ENCODE peak calls at places on chromosome 18, in four cellular contexts. One of them, this sample, is unnamed. For H3K4me1, the result is how much of the 10 kb centered on the place peaks cover.

GRCh38 chr18:23209796-23210195 is 74.5 kb downstream of the CABLES1 start:
- DNase-seq in mucosa of descending colon: no peak
- DNase-seq in heart left ventricle: no peak
- DNase-seq in heart right ventricle: no peak
- DNase-seq in this sample: no peak

GRCh38 chr18:39675358-39675757 is 2109.8 kb upstream of the CELF4 start:
- DNase-seq in mucosa of descending colon: no peak
- DNase-seq in heart left ventricle: no peak
- DNase-seq in heart right ventricle: no peak
- DNase-seq in this sample: no peak

GRCh38 chr18:79912409-79912991 is 39.0 kb downstream of the SLC66A2 start:
- DNase-seq in mucosa of descending colon: no peak
- DNase-seq in heart left ventricle: no peak
- DNase-seq in heart right ventricle: no peak
- DNase-seq in this sample: peak

GRCh38 chr18:46622999-46623398 is 34.0 kb downstream of the LOXHD1 start:
- DNase-seq in mucosa of descending colon: no peak
- DNase-seq in heart left ventricle: no peak
- DNase-seq in heart right ventricle: no peak
- DNase-seq in this sample: no peak

GRCh38 chr18:11163668-11164067 is 14.3 kb upstream of the PIEZO2 start:
- DNase-seq in mucosa of descending colon: peak
- DNase-seq in heart left ventricle: no peak
- DNase-seq in heart right ventricle: peak
- DNase-seq in this sample: no peak

GRCh38 chr18:44725300-44726096 is 44.8 kb downstream of the SETBP1 start:
- DNase-seq in mucosa of descending colon: peak
- DNase-seq in heart left ventricle: peak
- DNase-seq in heart right ventricle: peak
- DNase-seq in this sample: peak

GRCh38 chr18:9750606-9751304 is 42.7 kb downstream of the RAB31 start:
- DNase-seq in mucosa of descending colon: no peak
- DNase-seq in heart left ventricle: no peak
- DNase-seq in heart right ventricle: no peak
- DNase-seq in this sample: no peak

GRCh38 chr18:34649072-34649471 is 61.0 kb upstream of the DTNA start:
- DNase-seq in mucosa of descending colon: no peak
- DNase-seq in heart left ventricle: no peak
- DNase-seq in heart right ventricle: no peak
- DNase-seq in this sample: no peak

GRCh38 chr18:78621141-78621540 is 358.5 kb upstream of the SALL3 start:
- DNase-seq in mucosa of descending colon: no peak
- DNase-seq in heart left ventricle: no peak
- DNase-seq in heart right ventricle: no peak
- DNase-seq in this sample: no peak

GRCh38 chr18:57891707-57892391 is 88.7 kb upstream of the ATP8B1 start:
- DNase-seq in mucosa of descending colon: no peak
- DNase-seq in heart left ventricle: no peak
- DNase-seq in heart right ventricle: no peak
- DNase-seq in this sample: no peak

GRCh38 chr18:79470547-79470946 is 74.8 kb downstream of the NFATC1 start:
- DNase-seq in mucosa of descending colon: no peak
- DNase-seq in heart left ventricle: no peak
- DNase-seq in heart right ventricle: no peak
- DNase-seq in this sample: no peak

GRCh38 chr18:31819106-31819924 is 58.6 kb upstream of the SLC25A52 start:
- DNase-seq in mucosa of descending colon: no peak
- DNase-seq in heart left ventricle: no peak
- DNase-seq in heart right ventricle: no peak
- DNase-seq in this sample: no peak

GRCh38 chr18:77650799-77651385 is 401.2 kb downstream of the GALR1 start:
- DNase-seq in mucosa of descending colon: peak
- DNase-seq in heart left ventricle: peak
- DNase-seq in heart right ventricle: peak
- DNase-seq in this sample: peak

GRCh38 chr18:64365106-64365505 is 216.2 kb upstream of the LINC00305 start:
- DNase-seq in mucosa of descending colon: no peak
- DNase-seq in heart left ventricle: no peak
- DNase-seq in heart right ventricle: no peak
- DNase-seq in this sample: no peak

GRCh38 chr18:9348766-9349165 is 14.2 kb downstream of the TWSG1 start:
- DNase-seq in mucosa of descending colon: no peak
- DNase-seq in heart left ventricle: no peak
- DNase-seq in heart right ventricle: no peak
- DNase-seq in this sample: no peak

GRCh38 chr18:59744271-59744721 is 47.1 kb upstream of the CCBE1 start:
- DNase-seq in mucosa of descending colon: no peak
- DNase-seq in heart left ventricle: no peak
- DNase-seq in heart right ventricle: no peak
- DNase-seq in this sample: no peak

GRCh38 chr18:39463986-39464385 is 1898.4 kb upstream of the CELF4 start:
- DNase-seq in mucosa of descending colon: no peak
- DNase-seq in heart left ventricle: no peak
- DNase-seq in heart right ventricle: no peak
- DNase-seq in this sample: no peak

GRCh38 chr18:74370163-74370562 is 54.5 kb downstream of the C18orf63 start:
- DNase-seq in mucosa of descending colon: no peak
- DNase-seq in heart left ventricle: no peak
- DNase-seq in heart right ventricle: no peak
- DNase-seq in this sample: no peak

GRCh38 chr18:5197032-5197434 is at the start of gene AKAIN1:
- DNase-seq in mucosa of descending colon: peak
- DNase-seq in heart left ventricle: peak
- DNase-seq in heart right ventricle: peak
- DNase-seq in this sample: no peak

GRCh38 chr18:46754188-46754587 is 2.7 kb downstream of the ST8SIA5 start:
- DNase-seq in mucosa of descending colon: no peak
- DNase-seq in heart left ventricle: no peak
- DNase-seq in heart right ventricle: no peak
- DNase-seq in this sample: no peak

GRCh38 chr18:8505036-8505435 is 104.2 kb upstream of the RAB12 start:
- DNase-seq in mucosa of descending colon: no peak
- DNase-seq in heart left ventricle: no peak
- DNase-seq in heart right ventricle: no peak
- DNase-seq in this sample: no peak

GRCh38 chr18:79107886-79108285 is 38.7 kb downstream of the ATP9B start:
- DNase-seq in mucosa of descending colon: no peak
- DNase-seq in heart left ventricle: no peak
- DNase-seq in heart right ventricle: no peak
- DNase-seq in this sample: no peak

GRCh38 chr18:67131498-67131897 is 385.0 kb downstream of the DSEL start:
- DNase-seq in mucosa of descending colon: no peak
- DNase-seq in heart left ventricle: no peak
- DNase-seq in heart right ventricle: no peak
- DNase-seq in this sample: no peak

GRCh38 chr18:79784071-79784913 is 13.4 kb upstream of the KCNG2 start:
- DNase-seq in mucosa of descending colon: no peak
- DNase-seq in heart left ventricle: no peak
- DNase-seq in heart right ventricle: no peak
- DNase-seq in this sample: peak

GRCh38 chr18:68549257-68549871 is 165.5 kb downstream of the TMX3 start:
- DNase-seq in mucosa of descending colon: no peak
- DNase-seq in heart left ventricle: no peak
- DNase-seq in heart right ventricle: no peak
- DNase-seq in this sample: no peak

GRCh38 chr18:12046751-12047335 is 46.8 kb upstream of the ANKRD62 start:
- DNase-seq in mucosa of descending colon: no peak
- DNase-seq in heart left ventricle: no peak
- DNase-seq in heart right ventricle: no peak
- DNase-seq in this sample: no peak

GRCh38 chr18:74252032-74252380 is 39.8 kb downstream of the CYB5A start:
- DNase-seq in mucosa of descending colon: no peak
- DNase-seq in heart left ventricle: no peak
- DNase-seq in heart right ventricle: no peak
- DNase-seq in this sample: no peak

GRCh38 chr18:68275616-68276015 is 439.3 kb downstream of the TMX3 start:
- DNase-seq in mucosa of descending colon: no peak
- DNase-seq in heart left ventricle: no peak
- DNase-seq in heart right ventricle: no peak
- DNase-seq in this sample: no peak

GRCh38 chr18:9653390-9653789 is 39.0 kb upstream of the PPP4R1 start:
- DNase-seq in mucosa of descending colon: no peak
- DNase-seq in heart left ventricle: peak
- DNase-seq in heart right ventricle: peak
- DNase-seq in this sample: peak

GRCh38 chr18:79429785-79430281 is 34.1 kb downstream of the NFATC1 start:
- DNase-seq in mucosa of descending colon: no peak
- DNase-seq in heart left ventricle: no peak
- DNase-seq in heart right ventricle: no peak
- DNase-seq in this sample: no peak

GRCh38 chr18:24446953-24447537 is 13.4 kb upstream of the HRH4 start:
- DNase-seq in mucosa of descending colon: no peak
- DNase-seq in heart left ventricle: no peak
- DNase-seq in heart right ventricle: no peak
- DNase-seq in this sample: no peak

GRCh38 chr18:50356036-50356945 is 18.6 kb upstream of the SKA1 start:
- DNase-seq in mucosa of descending colon: no peak
- DNase-seq in heart left ventricle: no peak
- DNase-seq in heart right ventricle: no peak
- DNase-seq in this sample: no peak

GRCh38 chr18:23204589-23205235 is 69.4 kb downstream of the CABLES1 start:
- DNase-seq in mucosa of descending colon: no peak
- DNase-seq in heart left ventricle: no peak
- DNase-seq in heart right ventricle: no peak
- DNase-seq in this sample: no peak

GRCh38 chr18:28504100-28504499 is 327.2 kb upstream of the CDH2 start:
- DNase-seq in mucosa of descending colon: no peak
- DNase-seq in heart left ventricle: no peak
- DNase-seq in heart right ventricle: no peak
- DNase-seq in this sample: no peak

GRCh38 chr18:31105733-31106132 is 3.5 kb upstream of the DSC2 start:
- DNase-seq in mucosa of descending colon: no peak
- DNase-seq in heart left ventricle: no peak
- DNase-seq in heart right ventricle: no peak
- DNase-seq in this sample: no peak

GRCh38 chr18:57084331-57085298 is 62.3 kb upstream of the BOD1L2 start:
- DNase-seq in mucosa of descending colon: no peak
- DNase-seq in heart left ventricle: no peak
- DNase-seq in heart right ventricle: no peak
- DNase-seq in this sample: no peak

GRCh38 chr18:61749031-61749430 is 143.8 kb downstream of the RNF152 start:
- DNase-seq in mucosa of descending colon: no peak
- DNase-seq in heart left ventricle: no peak
- DNase-seq in heart right ventricle: no peak
- DNase-seq in this sample: no peak

GRCh38 chr18:45441110-45441842 is 174.0 kb upstream of the SLC14A2 start:
- DNase-seq in mucosa of descending colon: no peak
- DNase-seq in heart left ventricle: no peak
- DNase-seq in heart right ventricle: no peak
- DNase-seq in this sample: no peak

GRCh38 chr18:55327454-55327853 is 260.5 kb downstream of the TCF4 start:
- DNase-seq in mucosa of descending colon: no peak
- DNase-seq in heart left ventricle: no peak
- DNase-seq in heart right ventricle: no peak
- DNase-seq in this sample: no peak
- H3K4me1 ChIP-seq in mucosa of descending colon: under half
- H3K4me1 ChIP-seq in heart left ventricle: under half
- H3K4me1 ChIP-seq in heart right ventricle: half or more
- H3K4me1 ChIP-seq in this sample: under half

GRCh38 chr18:21300035-21300434 is 58.0 kb downstream of the GREB1L start:
- DNase-seq in mucosa of descending colon: no peak
- DNase-seq in heart left ventricle: no peak
- DNase-seq in heart right ventricle: no peak
- DNase-seq in this sample: no peak
- H3K4me1 ChIP-seq in mucosa of descending colon: under half
- H3K4me1 ChIP-seq in heart left ventricle: under half
- H3K4me1 ChIP-seq in heart right ventricle: under half
- H3K4me1 ChIP-seq in this sample: under half

DNA sequence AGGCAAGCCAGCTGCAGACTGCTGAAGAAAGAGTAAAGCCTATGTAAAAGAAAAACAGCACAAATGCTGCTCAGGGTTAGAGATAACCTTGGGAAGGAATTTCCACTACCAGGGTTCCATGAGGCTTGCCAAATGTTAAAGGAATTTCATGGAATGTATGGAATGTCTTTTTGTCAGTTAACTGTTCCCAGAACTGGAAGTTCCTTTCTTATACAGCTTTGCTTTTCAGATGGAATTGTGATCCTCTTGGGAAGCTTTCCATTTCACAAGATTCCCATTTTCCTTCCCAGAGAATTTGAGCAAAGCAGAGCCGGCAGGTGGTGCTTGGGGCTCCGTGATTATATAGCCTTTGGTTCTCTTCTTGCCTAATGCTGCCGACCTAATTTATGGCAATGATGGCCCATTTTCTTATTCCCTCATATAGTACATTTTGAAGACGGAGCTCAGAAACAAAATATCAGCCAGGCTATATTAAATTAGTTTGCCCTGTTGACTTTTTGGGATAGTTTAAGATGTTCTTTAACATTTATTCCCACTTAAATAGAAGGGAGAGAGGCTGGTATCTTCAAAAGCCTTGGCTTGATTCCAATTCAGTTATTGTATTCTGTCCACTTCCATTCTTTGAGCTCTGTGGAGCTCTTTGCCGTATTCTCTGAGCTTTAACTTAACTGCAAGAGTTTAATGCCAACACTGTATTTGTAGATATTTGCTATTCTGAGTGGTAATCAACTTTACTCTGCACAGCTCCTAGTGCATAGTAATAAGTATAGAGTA is 162.3 kb downstream of the PHLPP1 start:
- DNase-seq in mucosa of descending colon: no peak
- DNase-seq in heart left ventricle: no peak
- DNase-seq in heart right ventricle: no peak
- DNase-seq in this sample: no peak
- H3K4me1 ChIP-seq in mucosa of descending colon: under half
- H3K4me1 ChIP-seq in heart left ventricle: under half
- H3K4me1 ChIP-seq in heart right ventricle: under half
- H3K4me1 ChIP-seq in this sample: under half

GRCh38 chr18:459801-460200 is 40.7 kb downstream of the COLEC12 start:
- DNase-seq in mucosa of descending colon: no peak
- DNase-seq in heart left ventricle: no peak
- DNase-seq in heart right ventricle: no peak
- DNase-seq in this sample: no peak

GRCh38 chr18:460302-460701 is 40.2 kb downstream of the COLEC12 start:
- DNase-seq in mucosa of descending colon: no peak
- DNase-seq in heart left ventricle: no peak
- DNase-seq in heart right ventricle: no peak
- DNase-seq in this sample: no peak

GRCh38 chr18:458016-458415 is 42.5 kb downstream of the COLEC12 start:
- DNase-seq in mucosa of descending colon: no peak
- DNase-seq in heart left ventricle: no peak
- DNase-seq in heart right ventricle: no peak
- DNase-seq in this sample: no peak

GRCh38 chr18:461762-462161 is 38.7 kb downstream of the COLEC12 start:
- DNase-seq in mucosa of descending colon: no peak
- DNase-seq in heart left ventricle: no peak
- DNase-seq in heart right ventricle: no peak
- DNase-seq in this sample: no peak

DNA sequence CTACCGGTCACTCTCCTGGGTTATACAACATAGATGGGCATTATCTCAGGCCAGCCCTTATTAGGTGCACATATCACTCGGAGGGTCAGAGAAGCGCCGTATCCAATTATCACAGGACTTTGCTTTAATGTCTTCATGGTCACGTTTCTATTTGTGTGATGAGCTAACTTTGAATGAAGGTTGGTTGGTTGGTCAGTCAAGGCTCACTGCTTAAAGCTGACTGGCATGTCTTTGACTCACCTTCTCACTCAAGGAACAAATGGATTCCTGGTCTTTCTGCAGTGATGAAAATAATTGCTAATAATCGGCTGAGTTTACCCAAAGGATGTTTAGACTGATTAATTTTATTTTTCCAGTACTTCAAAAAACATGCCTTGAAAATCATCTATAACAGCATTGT is 39.7 kb downstream of the COLEC12 start:
- DNase-seq in mucosa of descending colon: no peak
- DNase-seq in heart left ventricle: no peak
- DNase-seq in heart right ventricle: no peak
- DNase-seq in this sample: no peak
- H3K4me1 ChIP-seq in mucosa of descending colon: under half
- H3K4me1 ChIP-seq in heart left ventricle: under half
- H3K4me1 ChIP-seq in heart right ventricle: under half
- H3K4me1 ChIP-seq in this sample: under half

This sample was measured in psoas muscle.